ENCODE peak calls at places on chromosome 4, in six cellular contexts. Z, J, M, U, E and G are unnamed samples.

GRCh38 chr4:176856421-176856820 is 63.7 kb upstream of the VEGFC start:
- DNase-seq in E (no peak), U (no peak), Z (no peak), J (no peak), M (no peak), G (no peak)

GRCh38 chr4:8346838-8347605 is 77.5 kb downstream of the HTRA3 start:
- DNase-seq in J (peak; percentile 52), U (peak; percentile 77), M (no peak), Z (no peak), E (no peak), G (no peak)

GRCh38 chr4:92305148-92305877 is 1.5 kb downstream of the GRID2 start:
- DNase-seq in M (no peak), E (no peak), U (peak; percentile 62), J (peak; percentile 82), Z (peak; percentile 28), G (no peak)

GRCh38 chr4:10031663-10032590 is 10.6 kb upstream of the SLC2A9 start:
- DNase-seq in Z (no peak), E (no peak), J (no peak), U (no peak), M (no peak), G (no peak)

GRCh38 chr4:159206427-159206871 is 103.6 kb downstream of the RAPGEF2 start:
- DNase-seq in J (no peak), U (no peak), Z (no peak), E (peak; percentile 72), M (no peak), G (no peak)

GRCh38 chr4:4203688-4204400 is 22.9 kb downstream of the OTOP1 start:
- DNase-seq in E (no peak), Z (no peak), J (no peak), U (no peak), M (no peak), G (no peak)

GRCh38 chr4:151522790-151523332 is 113.9 kb downstream of the FHIP1A start:
- DNase-seq in U (no peak), J (no peak), Z (no peak), M (no peak), E (no peak), G (no peak)

GRCh38 chr4:58515206-58515605 is 1405.0 kb upstream of the IGFBP7 start:
- DNase-seq in J (no peak), E (no peak), Z (no peak), M (no peak), U (no peak), G (no peak)

GRCh38 chr4:121228851-121229250 is 64.7 kb upstream of the TNIP3 start:
- DNase-seq in Z (no peak), E (no peak), M (no peak), J (no peak), U (no peak), G (no peak)

GRCh38 chr4:5751073-5751917 is 40.3 kb downstream of the EVC start:
- DNase-seq in M (no peak), J (peak; percentile 61), E (no peak), U (no peak), Z (no peak), G (no peak)

GRCh38 chr4:155805016-155805415 is 46.2 kb downstream of the GUCY1B1 start:
- DNase-seq in Z (no peak), U (no peak), M (no peak), J (no peak), E (no peak), G (no peak)

GRCh38 chr4:148686449-148686848 is 244.2 kb upstream of the NR3C2 start:
- DNase-seq in E (no peak), U (no peak), Z (no peak), M (no peak), J (no peak), G (no peak)

GRCh38 chr4:123244233-123244632 is 152.4 kb upstream of the SPRY1 start:
- DNase-seq in M (peak; percentile 43), Z (no peak), J (no peak), U (no peak), E (no peak), G (no peak)

GRCh38 chr4:5908836-5909235 is 15.9 kb upstream of the CRMP1 start:
- DNase-seq in J (no peak), Z (no peak), E (no peak), M (no peak), U (no peak), G (no peak)

GRCh38 chr4:167587361-167587760 is 353.1 kb upstream of the SPOCK3 start:
- DNase-seq in U (no peak), Z (no peak), E (no peak), J (no peak), M (no peak), G (no peak)

GRCh38 chr4:121951570-121952110 is at the start of gene TRPC3:
- DNase-seq in E (peak; percentile 18), M (peak; percentile 5), J (peak; percentile 85), U (peak; percentile 47), Z (no peak), G (no peak)

DNA sequence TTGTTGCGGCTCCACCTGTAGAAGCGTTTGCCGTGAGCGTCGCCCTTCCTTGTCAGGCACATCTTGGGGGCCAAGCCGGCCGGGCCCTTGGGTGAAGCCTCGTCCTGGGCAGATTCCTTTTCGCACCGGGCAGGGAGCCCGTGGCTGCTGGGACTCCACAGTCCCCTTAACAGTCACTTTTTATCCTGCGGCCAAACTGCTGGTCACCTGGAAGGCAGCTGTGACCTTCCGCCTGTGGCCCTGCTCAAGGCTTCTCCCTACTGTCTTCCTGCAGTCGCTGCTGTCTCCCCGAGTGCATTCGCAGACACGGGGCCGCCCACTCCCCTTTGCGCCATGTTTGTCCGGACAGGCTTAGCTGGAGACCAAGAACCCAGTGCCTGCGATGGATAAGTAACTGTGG is 55.0 kb downstream of the PCGF3 start:
- DNase-seq in M (no peak), U (no peak), Z (no peak), J (peak; percentile 59), E (no peak), G (no peak)
- H3K9me3 ChIP-seq in M (no peaks in the 10 kb centered on the region), U (no peaks in the 10 kb centered on the region), Z (peaks cover 2% of the 10 kb centered on the region), J (no peaks in the 10 kb centered on the region), E (no peaks in the 10 kb centered on the region), G (no peaks in the 10 kb centered on the region)

GRCh38 chr4:337932-338758 is 531 bp downstream of the ZNF141 start:
- DNase-seq in M (no peak), J (peak; percentile 89), E (peak; percentile 23), U (peak; percentile 77), Z (peak; percentile 49), G (no peak)
- H3K9me3 ChIP-seq in M (peaks cover 25% of the 10 kb centered on the region), J (peaks cover 33% of the 10 kb centered on the region), E (peaks cover 41% of the 10 kb centered on the region), U (peaks cover 8% of the 10 kb centered on the region), Z (peaks cover 1% of the 10 kb centered on the region), G (peaks cover 12% of the 10 kb centered on the region)

DNA sequence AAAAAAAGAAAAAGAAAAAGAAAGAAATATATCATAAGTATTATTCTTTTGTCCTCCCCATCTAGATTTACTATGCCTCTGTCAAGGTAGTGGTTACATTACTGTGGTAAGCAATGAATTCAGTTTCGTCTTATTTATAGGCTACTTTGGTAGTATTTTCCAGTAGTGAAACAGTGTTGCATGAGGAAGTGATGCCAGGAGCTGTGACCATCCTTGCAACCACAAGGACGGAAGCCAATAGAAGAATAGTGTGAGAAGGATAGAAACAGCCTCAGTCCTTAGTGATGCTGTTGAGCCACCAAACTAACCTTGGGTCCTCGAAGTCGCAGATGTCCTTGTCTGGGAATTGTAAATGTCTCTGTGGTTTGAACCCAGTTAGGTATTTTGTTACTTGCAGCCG is 328.5 kb downstream of the PPP3CA start:
- DNase-seq in E (no peak), J (no peak), Z (no peak), M (peak; percentile 26), U (no peak), G (no peak)
- H3K9me3 ChIP-seq in E (no peaks in the 10 kb centered on the region), J (no peaks in the 10 kb centered on the region), Z (no peaks in the 10 kb centered on the region), M (no peaks in the 10 kb centered on the region), U (no peaks in the 10 kb centered on the region), G (no peaks in the 10 kb centered on the region)

GRCh38 chr4:110614173-110614948 is 8.5 kb downstream of the PITX2 start:
- DNase-seq in E (no peak), U (no peak), Z (no peak), J (peak; percentile 55), M (no peak), G (no peak)
- H3K9me3 ChIP-seq in E (no peaks in the 10 kb centered on the region), U (peaks cover 10% of the 10 kb centered on the region), Z (peaks cover 29% of the 10 kb centered on the region), J (no peaks in the 10 kb centered on the region), M (no peaks in the 10 kb centered on the region), G (no peaks in the 10 kb centered on the region)

DNA sequence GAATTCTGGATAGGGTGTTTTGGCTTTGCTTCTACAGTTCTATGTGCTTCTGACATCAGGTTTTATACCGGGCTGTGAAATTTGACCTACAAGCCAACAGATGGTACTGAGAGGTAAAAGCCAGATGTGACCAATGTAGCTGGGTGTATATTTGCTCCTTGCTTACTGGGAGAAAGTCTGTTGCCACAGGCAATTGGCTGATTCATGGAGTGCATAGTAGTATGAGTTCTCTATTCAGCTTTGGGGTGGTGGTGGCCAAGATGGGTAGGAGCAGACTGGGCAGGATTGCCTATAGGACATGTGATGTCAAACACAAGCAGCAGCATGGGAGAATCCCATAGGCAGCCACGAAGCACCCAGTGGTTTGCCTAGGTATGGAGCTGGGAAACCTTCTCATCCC is 1827.0 kb downstream of the C4orf33 start:
- DNase-seq in J (peak; percentile 4), Z (no peak), U (no peak), E (no peak), M (no peak), G (no peak)
- H3K9me3 ChIP-seq in J (peaks cover 33% of the 10 kb centered on the region), Z (peaks cover 7% of the 10 kb centered on the region), U (no peaks in the 10 kb centered on the region), E (no peaks in the 10 kb centered on the region), M (no peaks in the 10 kb centered on the region), G (no peaks in the 10 kb centered on the region)

DNA sequence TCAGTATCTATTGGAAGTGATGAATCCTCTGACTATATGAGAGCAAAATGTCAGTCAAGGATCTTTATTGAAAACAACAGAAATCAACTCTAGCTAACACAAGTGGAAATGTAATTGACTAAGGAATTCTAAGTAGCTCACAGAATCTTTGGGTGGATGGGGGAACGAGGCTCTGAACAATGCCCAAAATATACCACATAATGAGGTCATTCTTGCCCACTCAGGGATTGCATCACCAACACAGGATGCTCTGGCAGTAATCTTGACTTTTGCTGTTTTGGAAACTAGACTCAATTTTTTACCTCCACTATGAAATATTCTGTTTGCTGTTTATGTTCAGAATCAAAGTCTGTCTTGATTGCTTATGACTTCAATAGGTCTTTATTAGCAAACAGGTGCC is 127.4 kb upstream of the UNC5C start:
- DNase-seq in U (no peak), J (no peak), Z (no peak), M (no peak), E (no peak), G (no peak)
- H3K9me3 ChIP-seq in U (no peaks in the 10 kb centered on the region), J (peaks cover 1% of the 10 kb centered on the region), Z (no peaks in the 10 kb centered on the region), M (no peaks in the 10 kb centered on the region), E (no peaks in the 10 kb centered on the region), G (no peaks in the 10 kb centered on the region)

DNA sequence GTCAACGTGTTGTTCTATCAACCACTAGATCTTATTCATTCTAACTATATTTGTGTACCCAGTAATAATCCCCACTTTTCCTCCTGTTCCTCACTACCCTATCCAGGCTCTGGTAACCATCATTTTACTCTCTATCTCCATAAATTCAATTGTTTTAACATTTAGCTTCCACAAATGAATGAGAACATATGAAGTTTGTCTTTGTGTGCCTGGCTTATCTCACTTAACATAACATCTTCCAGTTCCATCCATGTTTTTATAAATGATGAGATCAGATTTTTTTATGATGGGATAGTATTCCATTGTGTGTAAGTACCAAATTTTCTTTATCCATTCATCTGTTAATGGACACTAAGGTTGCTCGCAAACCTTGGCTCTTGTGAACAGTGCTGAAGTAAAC is 59.9 kb upstream of the IBSP start:
- DNase-seq in M (no peak), E (no peak), J (no peak), U (no peak), Z (no peak), G (no peak)
- H3K9me3 ChIP-seq in M (no peaks in the 10 kb centered on the region), E (no peaks in the 10 kb centered on the region), J (no peaks in the 10 kb centered on the region), U (no peaks in the 10 kb centered on the region), Z (no peaks in the 10 kb centered on the region), G (no peaks in the 10 kb centered on the region)